ENCODE peak calls at places on chromosomes 2 and 18, in four cellular contexts. Q is activated CD8-positive, alpha-beta T cell treated with anti-CD3 and anti-CD28 coated beads for 36 hours; V is A172; H is fibroblast of mammary gland. O is an unnamed sample.

GRCh38 chr2:181839811-181840210 is 51.7 kb upstream of the ITPRID2 start:
- DNase-seq in Q (no peak), V (no peak), H (no peak), O (no peak)

GRCh38 chr18:33572022-33572421 is 6.0 kb upstream of the ASXL3 start:
- DNase-seq in V (no peak), Q (no peak), H (no peak), O (no peak)

GRCh38 chr2:86338778-86339295 is 1.4 kb upstream of the REEP1 start:
- DNase-seq in Q (no peak), V (no peak), H (no peak), O (no peak)

GRCh38 chr2:135727968-135728728 is 13.5 kb upstream of the UBXN4 start:
- DNase-seq in V (no peak), Q (no peak), H (no peak), O (no peak)

GRCh38 chr2:201090574-201090973 is 18.8 kb downstream of the NDUFB3 start:
- DNase-seq in V (no peak), H (no peak), Q (no peak), O (no peak)

GRCh38 chr2:120254178-120254577 is 1.5 kb downstream of the RALB start:
- DNase-seq in H (no peak), V (no peak), Q (no peak), O (no peak)

GRCh38 chr2:242035858-242036652 is 166.5 kb downstream of the RTP5 start:
- DNase-seq in Q (no peak), V (no peak), H (no peak), O (no peak)

GRCh38 chr2:182038579-182038978 is 52.9 kb downstream of the PPP1R1C start:
- DNase-seq in Q (no peak), H (peak; percentile 66), V (peak; percentile 77), O (peak; percentile 82)

GRCh38 chr2:145006957-145007672 is 487.2 kb upstream of the ZEB2 start:
- DNase-seq in V (peak; percentile 96), H (peak; percentile 100), Q (no peak), O (peak; percentile 99)

GRCh38 chr2:16653083-16653375 is 12.6 kb downstream of the CYRIA start:
- DNase-seq in Q (no peak), H (no peak), V (no peak), O (no peak)

GRCh38 chr2:19674051-19675002 is 227.5 kb downstream of the TTC32 start:
- DNase-seq in Q (no peak), H (peak; percentile 29), V (no peak), O (no peak)

GRCh38 chr2:142300517-142300916 is 169.7 kb upstream of the LRP1B start:
- DNase-seq in Q (no peak), H (no peak), V (no peak), O (no peak)

GRCh38 chr2:100563407-100564247 is 834 bp downstream of the PDCL3 start:
- DNase-seq in V (no peak), H (no peak), Q (no peak), O (peak; percentile 20)

O was measured in ELR.